ENCODE peak calls at places on chromosomes 16 and 17, in nine cellular contexts. G, T, C, K, M, N, F, U and Z are unnamed samples.

GRCh38 chr16:72285728-72286127 is 113.8 kb upstream of the PMFBP1 start:
- DNase-seq in G (no peak), N (no peak), M (no peak), U (no peak), F (no peak), T (no peak), C (no peak), K (no peak), Z (no peak)

GRCh38 chr16:8751481-8752311 is 45.7 kb downstream of the TMEM186 start:
- DNase-seq in C (no peak), U (no peak), K (no peak), N (no peak), G (peak), T (peak), F (no peak), M (no peak), Z (no peak)

GRCh38 chr17:15273141-15273793 is 8.1 kb upstream of the PMP22 start:
- DNase-seq in U (no peak), K (no peak), T (peak), N (no peak), C (no peak), F (no peak), M (no peak), G (no peak), Z (no peak)

GRCh38 chr17:82531431-82531881 is 11.9 kb downstream of the FOXK2 start:
- DNase-seq in T (peak), C (no peak), K (no peak), N (no peak), G (no peak), U (no peak), F (no peak), M (no peak), Z (no peak)

GRCh38 chr17:60573139-60573975 is 26.6 kb upstream of the PPM1D start:
- DNase-seq in U (no peak), T (no peak), K (no peak), C (peak), G (no peak), M (no peak), F (no peak), N (no peak), Z (no peak)

GRCh38 chr16:6018848-6019489 is 921.4 kb upstream of the EEF2KMT start:
- DNase-seq in K (no peak), N (no peak), T (no peak), U (no peak), M (no peak), G (no peak), F (peak), C (peak), Z (no peak)

GRCh38 chr17:51765558-51766145 is 392.9 kb downstream of the CA10 start:
- DNase-seq in C (no peak), F (no peak), G (no peak), T (no peak), K (no peak), U (no peak), M (no peak), N (no peak), Z (peak)

GRCh38 chr16:787978-788398 is at the start of gene RPUSD1:
- DNase-seq in M (no peak), C (no peak), T (no peak), U (no peak), G (no peak), K (no peak), F (no peak), N (no peak), Z (no peak)

GRCh38 chr16:81448154-81449131 is 3.8 kb downstream of the CMIP start:
- DNase-seq in F (no peak), K (no peak), C (peak), G (no peak), U (no peak), N (peak), M (no peak), T (no peak), Z (no peak)

GRCh38 chr16:86961133-86961720 is 356.0 kb downstream of the C16orf95 start:
- DNase-seq in K (no peak), M (no peak), G (no peak), N (no peak), T (no peak), U (no peak), F (no peak), C (no peak), Z (no peak)

GRCh38 chr16:30145692-30146091 is 22.7 kb upstream of the MAPK3 start:
- DNase-seq in N (peak), T (no peak), F (no peak), G (no peak), U (no peak), M (no peak), C (no peak), K (no peak), Z (no peak)

GRCh38 chr17:39973496-39973895 is 7.1 kb upstream of the PSMD3 start:
- DNase-seq in F (no peak), U (no peak), M (no peak), T (no peak), C (no peak), G (no peak), K (no peak), N (no peak), Z (no peak)

GRCh38 chr17:74455025-74455585 is 11.3 kb upstream of the CD300A start:
- DNase-seq in C (no peak), M (no peak), U (no peak), K (no peak), F (no peak), N (peak), G (no peak), T (no peak), Z (no peak)

GRCh38 chr16:14527411-14528044 is 102.5 kb downstream of the PARN start:
- DNase-seq in T (no peak), C (no peak), N (no peak), M (no peak), U (no peak), G (no peak), F (no peak), K (no peak), Z (no peak)

GRCh38 chr16:49378238-49378637 is 4.6 kb downstream of the C16orf78 start:
- DNase-seq in K (no peak), T (no peak), C (no peak), M (no peak), G (no peak), U (no peak), F (no peak), N (no peak), Z (no peak)

GRCh38 chr17:38454528-38454927 is 26.3 kb downstream of the ARHGAP23 start:
- DNase-seq in U (no peak), F (no peak), N (no peak), G (no peak), T (peak), M (no peak), K (no peak), C (no peak), Z (peak)

GRCh38 chr16:66399930-66400329 is 27.2 kb upstream of the BEAN1 start:
- DNase-seq in N (peak), T (no peak), U (no peak), C (no peak), F (no peak), K (peak), M (no peak), G (no peak), Z (peak)

GRCh38 chr16:3562914-3563480 is 14.2 kb downstream of the NLRC3 start:
- DNase-seq in K (no peak), G (no peak), M (no peak), T (no peak), C (no peak), U (no peak), N (no peak), F (no peak), Z (no peak)

GRCh38 chr16:30797670-30798309 is 10.8 kb upstream of the ZNF629 start:
- DNase-seq in U (no peak), M (no peak), G (no peak), C (no peak), N (no peak), T (no peak), F (no peak), K (no peak), Z (no peak)

GRCh38 chr16:67760206-67760605 is 41.1 kb upstream of the GFOD2 start:
- DNase-seq in T (no peak), G (no peak), N (no peak), U (no peak), C (no peak), M (no peak), F (no peak), K (no peak), Z (no peak)

GRCh38 chr17:50103941-50104340 is 8.8 kb downstream of the PDK2 start:
- DNase-seq in C (no peak), F (no peak), K (no peak), G (no peak), U (no peak), T (no peak), N (no peak), M (no peak), Z (no peak)

GRCh38 chr17:45248132-45248936 is 13.6 kb downstream of the SPATA32 start:
- DNase-seq in G (no peak), U (peak), N (peak), F (no peak), K (peak), T (no peak), M (peak), C (no peak), Z (no peak)

GRCh38 chr16:8928467-8928957 is 35.2 kb downstream of the USP7 start:
- DNase-seq in F (no peak), T (no peak), N (no peak), M (no peak), U (peak), C (no peak), K (no peak), G (no peak), Z (no peak)

GRCh38 chr17:47946929-47947397 is 5.6 kb downstream of the PNPO start:
- DNase-seq in G (peak), F (peak), T (peak), K (peak), N (peak), U (peak), C (peak), M (peak), Z (peak)

GRCh38 chr17:79844869-79845600 is 5.8 kb upstream of the CBX4 start:
- DNase-seq in K (peak), N (peak), T (peak), C (peak), M (no peak), G (no peak), F (no peak), U (peak), Z (no peak)

GRCh38 chr16:57893559-57894389 is 77.2 kb downstream of the CNGB1 start:
- DNase-seq in F (no peak), G (peak), T (peak), N (no peak), U (no peak), C (no peak), K (no peak), M (no peak), Z (no peak)

GRCh38 chr17:54903375-54903774 is 2.7 kb downstream of the TOM1L1 start:
- DNase-seq in F (no peak), K (no peak), U (no peak), C (no peak), T (no peak), M (no peak), G (peak), N (no peak), Z (no peak)

GRCh38 chr16:27080870-27081269 is 14.1 kb downstream of the C16orf82 start:
- DNase-seq in C (no peak), K (no peak), T (no peak), M (no peak), U (no peak), F (no peak), N (no peak), G (no peak), Z (no peak)

GRCh38 chr17:50817142-50817751 is 18.1 kb upstream of the WFIKKN2 start:
- DNase-seq in G (no peak), F (no peak), C (peak), T (no peak), U (peak), N (no peak), K (no peak), M (peak), Z (no peak)

GRCh38 chr16:77807-78443 is at the start of gene MPG:
- DNase-seq in M (peak), U (peak), C (peak), F (peak), T (peak), K (peak), N (peak), G (no peak), Z (no peak)

GRCh38 chr17:36943250-36944220 is 5.2 kb upstream of the AATF start:
- DNase-seq in M (no peak), C (no peak), K (peak), T (no peak), N (no peak), G (no peak), U (no peak), F (no peak), Z (no peak)

GRCh38 chr16:371729-372521 is 1.6 kb upstream of the MRPL28 start:
- DNase-seq in T (no peak), U (no peak), G (no peak), K (no peak), F (no peak), N (peak), M (no peak), C (no peak), Z (no peak)

GRCh38 chr17:19386974-19387920 is at the start of gene MFAP4:
- DNase-seq in C (peak), M (no peak), U (no peak), T (no peak), N (peak), F (no peak), G (no peak), K (peak), Z (peak)

GRCh38 chr17:66548158-66548557 is 245.7 kb downstream of the PRKCA start:
- DNase-seq in M (peak), U (peak), C (no peak), N (no peak), T (peak), K (no peak), F (no peak), G (no peak), Z (no peak)

GRCh38 chr17:29246638-29247037 is at the start of gene CRYBA1:
- DNase-seq in N (no peak), M (no peak), U (no peak), K (no peak), C (no peak), G (no peak), T (no peak), F (no peak), Z (no peak)

GRCh38 chr16:76818611-76819181 is 372.3 kb upstream of the MON1B start:
- DNase-seq in T (no peak), N (no peak), K (no peak), G (no peak), U (no peak), M (no peak), C (no peak), F (no peak), Z (no peak)

GRCh38 chr17:2250140-2251095 is 53.2 kb downstream of the SMG6 start:
- DNase-seq in F (no peak), T (no peak), N (no peak), C (no peak), K (no peak), G (no peak), M (peak), U (no peak), Z (no peak)

GRCh38 chr17:40310882-40311391 is 2.0 kb downstream of the RARA start:
- DNase-seq in U (no peak), T (no peak), K (no peak), N (no peak), M (no peak), F (no peak), C (no peak), G (no peak), Z (no peak)

GRCh38 chr16:1846416-1846815 is 19.4 kb downstream of the FAHD1 start:
- DNase-seq in K (no peak), U (no peak), M (no peak), T (no peak), C (no peak), G (no peak), N (no peak), F (no peak), Z (no peak)